ENCODE peak calls at places on chromosomes 4 and X, in four cellular contexts. K, G, V and W are unnamed samples.

GRCh38 chrX:144006811-144007210 is 122.9 kb downstream of the UBE2NL start:
- DNase-seq in K (no peak), G (no peak), V (no peak), W (no peak)

GRCh38 chrX:17067534-17067933 is 121.1 kb downstream of the REPS2 start:
- DNase-seq in K (no peak), G (no peak), V (no peak), W (no peak)

GRCh38 chrX:926070-926469 is 286.4 kb downstream of the CRLF2 start:
- DNase-seq in K (no peak), G (no peak), V (no peak), W (no peak)

GRCh38 chr4:82217986-82218715 is 155.6 kb downstream of the HNRNPD start:
- DNase-seq in K (no peak), G (no peak), V (no peak), W (no peak)

GRCh38 chr4:81527115-81527514 is 55.4 kb upstream of the RASGEF1B start:
- DNase-seq in K (no peak), G (no peak), V (peak; percentile 62), W (no peak)

GRCh38 chrX:132592880-132593279 is 104.0 kb upstream of the MBNL3 start:
- DNase-seq in K (no peak), G (peak; percentile 8), V (no peak), W (peak; percentile 54)

GRCh38 chrX:119981286-119982070 is 37.9 kb upstream of the NKAP start:
- DNase-seq in K (no peak), G (peak; percentile 47), V (no peak), W (peak; percentile 61)

GRCh38 chr4:144754562-144755410 is 108.8 kb downstream of the HHIP start:
- DNase-seq in K (no peak), G (no peak), V (no peak), W (peak; percentile 62)